ENCODE peak calls at places on chromosomes 3 and 15, in six cellular contexts. Y is transverse colon; Z is CD4-positive, alpha-beta T cell; Q is right cardiac atrium; M is substantia nigra; O is left ventricle myocardium inferior. K is an unnamed sample.

GRCh38 chr15:82129769-82130168 is 84.0 kb upstream of the MEX3B start:
- DNase-seq in Y (no peak), Z (no peak), Q (no peak), M (no peak), O (no peak), K (no peak)

GRCh38 chr3:30770387-30770786 is 124.1 kb downstream of the GADL1 start:
- DNase-seq in Y (peak; percentile 15), Z (no peak), Q (peak; percentile 22), M (no peak), O (no peak), K (peak; percentile 72)

GRCh38 chr3:110789315-110789714 is 282.3 kb upstream of the NECTIN3 start:
- DNase-seq in Y (no peak), Z (no peak), Q (no peak), M (no peak), O (no peak), K (no peak)

GRCh38 chr3:195450731-195451229 is 8.0 kb upstream of the ACAP2 start:
- DNase-seq in Y (no peak), Z (no peak), Q (no peak), M (no peak), O (no peak), K (peak; percentile 74)

GRCh38 chr15:65373163-65373651 is 4.6 kb downstream of the IGDCC3 start:
- DNase-seq in Y (no peak), Z (no peak), Q (no peak), M (no peak), O (no peak), K (no peak)

GRCh38 chr15:56794150-56794922 is 61.0 kb upstream of the ZNF280D start:
- DNase-seq in Y (no peak), Z (no peak), Q (no peak), M (no peak), O (no peak), K (no peak)

GRCh38 chr3:105527538-105527937 is 160.8 kb downstream of the ALCAM start:
- DNase-seq in Y (no peak), Z (no peak), Q (no peak), M (no peak), O (no peak), K (no peak)

GRCh38 chr3:114824014-114824413 is 323.1 kb downstream of the ZBTB20 start:
- DNase-seq in Y (no peak), Z (no peak), Q (no peak), M (no peak), O (no peak), K (no peak)

GRCh38 chr15:41892621-41893421 is 1.0 kb downstream of the SPTBN5 start:
- DNase-seq in Y (peak; percentile 70), Z (no peak), Q (peak; percentile 71), M (no peak), O (peak; percentile 84), K (no peak)

GRCh38 chr15:50940506-50940905 is 32.0 kb downstream of the AP4E1 start:
- DNase-seq in Y (no peak), Z (no peak), Q (no peak), M (no peak), O (no peak), K (no peak)

GRCh38 chr3:60716573-60716972 is 534.7 kb downstream of the FHIT start:
- DNase-seq in Y (no peak), Z (no peak), Q (no peak), M (no peak), O (no peak), K (no peak)

GRCh38 chr3:189748046-189748445 is 116.9 kb downstream of the TP63 start:
- DNase-seq in Y (no peak), Z (no peak), Q (no peak), M (no peak), O (no peak), K (no peak)

GRCh38 chr15:61157933-61158332 is 71.2 kb downstream of the RORA start:
- DNase-seq in Y (peak; percentile 31), Z (no peak), Q (peak; percentile 70), M (no peak), O (peak; percentile 70), K (peak; percentile 78)

GRCh38 chr3:145058483-145058882 is 1086.9 kb downstream of the DIPK2A start:
- DNase-seq in Y (no peak), Z (no peak), Q (no peak), M (no peak), O (no peak), K (no peak)

GRCh38 chr3:111863942-111864341 is 4.9 kb downstream of the PHLDB2 start:
- DNase-seq in Y (no peak), Z (no peak), Q (no peak), M (no peak), O (no peak), K (no peak)

GRCh38 chr3:111862974-111863373 is 3.9 kb downstream of the PHLDB2 start:
- DNase-seq in Y (no peak), Z (no peak), Q (no peak), M (no peak), O (no peak), K (no peak)

GRCh38 chr3:111861396-111861795 is 2.3 kb downstream of the PHLDB2 start:
- DNase-seq in Y (no peak), Z (no peak), Q (no peak), M (no peak), O (no peak), K (no peak)

GRCh38 chr3:111859974-111860859 is 1.2 kb downstream of the PHLDB2 start:
- DNase-seq in Y (peak; percentile 71), Z (peak; percentile 40), Q (peak; percentile 73), M (no peak), O (peak; percentile 76), K (peak; percentile 87)

GRCh38 chr3:111862415-111862814 is 3.4 kb downstream of the PHLDB2 start:
- DNase-seq in Y (no peak), Z (no peak), Q (no peak), M (no peak), O (no peak), K (no peak)
- H3K27ac ChIP-seq in Y (peak overlapping the region; percentile 88), Z (no peak overlapping the region), Q (peak overlapping the region; percentile 9), M (no peak overlapping the region), O (peak overlapping the region; percentile 94), K (peak overlapping the region; percentile 99)

GRCh38 chr3:98563661-98564281 is 29.6 kb downstream of the CPOX start:
- DNase-seq in Y (no peak), Z (no peak), Q (no peak), M (no peak), O (no peak), K (no peak)

GRCh38 chr3:98567646-98568280 is 25.6 kb downstream of the CPOX start:
- DNase-seq in Y (no peak), Z (no peak), Q (no peak), M (no peak), O (no peak), K (no peak)

GRCh38 chr3:98565843-98566242 is 27.6 kb downstream of the CPOX start:
- DNase-seq in Y (no peak), Z (no peak), Q (no peak), M (no peak), O (no peak), K (no peak)

GRCh38 chr3:98564282-98565005 is 29.0 kb downstream of the CPOX start:
- DNase-seq in Y (no peak), Z (no peak), Q (no peak), M (no peak), O (no peak), K (no peak)

GRCh38 chr3:98565237-98565643 is 28.2 kb downstream of the CPOX start:
- DNase-seq in Y (no peak), Z (no peak), Q (no peak), M (no peak), O (no peak), K (no peak)
- H3K27ac ChIP-seq in Y (peak overlapping the region; percentile 16), Z (peak overlapping the region; percentile 65), Q (no peak overlapping the region), M (no peak overlapping the region), O (no peak overlapping the region), K (no peak overlapping the region)

DNA sequence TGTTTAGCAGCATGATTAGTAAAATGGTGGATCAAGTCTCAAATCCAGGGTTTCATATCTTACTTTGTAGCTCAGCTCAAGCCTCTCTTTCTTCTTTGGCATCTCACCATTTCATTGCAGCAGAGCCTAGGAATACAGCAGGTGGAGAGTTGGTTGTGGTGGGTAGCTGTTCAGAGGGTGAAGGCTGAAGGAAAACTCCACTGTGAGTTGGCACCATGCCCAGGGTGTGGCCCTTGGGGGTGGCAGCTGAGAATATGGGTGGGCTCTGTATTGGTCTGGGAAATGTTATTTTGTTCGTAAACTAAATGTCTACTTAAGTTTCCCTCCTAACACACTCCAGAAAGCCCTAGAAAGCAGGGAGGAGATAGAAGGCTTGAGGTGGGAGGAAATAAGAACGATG is 1.7 kb upstream of the MAP1A start:
- DNase-seq in Y (no peak), Z (no peak), Q (no peak), M (no peak), O (no peak), K (no peak)
- H3K27ac ChIP-seq in Y (peak overlapping the region; percentile 87), Z (no peak overlapping the region), Q (peak overlapping the region; percentile 55), M (peak overlapping the region; percentile 90), O (peak overlapping the region; percentile 80), K (peak overlapping the region; percentile 80)

GRCh38 chr15:101187820-101188516 is 63.9 kb downstream of the CHSY1 start:
- DNase-seq in Y (no peak), Z (no peak), Q (peak; percentile 50), M (no peak), O (no peak), K (no peak)
- H3K27ac ChIP-seq in Y (peak overlapping the region; percentile 65), Z (no peak overlapping the region), Q (peak overlapping the region; percentile 98), M (no peak overlapping the region), O (peak overlapping the region; percentile 87), K (peak overlapping the region; percentile 69)

GRCh38 chr3:179562467-179563297 is at the start of gene ACTL6A:
- DNase-seq in Y (peak; percentile 100), Z (peak; percentile 97), Q (peak; percentile 100), M (peak; percentile 97), O (peak; percentile 100), K (peak; percentile 100)

GRCh38 chr3:179560791-179561190 is 1.9 kb upstream of the ACTL6A start:
- DNase-seq in Y (no peak), Z (no peak), Q (no peak), M (no peak), O (no peak), K (no peak)

GRCh38 chr3:179558742-179559364 is 3.9 kb upstream of the ACTL6A start:
- DNase-seq in Y (peak; percentile 50), Z (no peak), Q (peak; percentile 55), M (peak; percentile 6), O (peak; percentile 56), K (peak; percentile 55)

GRCh38 chr3:179565496-179565895 is 2.8 kb downstream of the ACTL6A start:
- DNase-seq in Y (no peak), Z (no peak), Q (no peak), M (no peak), O (no peak), K (no peak)

DNA sequence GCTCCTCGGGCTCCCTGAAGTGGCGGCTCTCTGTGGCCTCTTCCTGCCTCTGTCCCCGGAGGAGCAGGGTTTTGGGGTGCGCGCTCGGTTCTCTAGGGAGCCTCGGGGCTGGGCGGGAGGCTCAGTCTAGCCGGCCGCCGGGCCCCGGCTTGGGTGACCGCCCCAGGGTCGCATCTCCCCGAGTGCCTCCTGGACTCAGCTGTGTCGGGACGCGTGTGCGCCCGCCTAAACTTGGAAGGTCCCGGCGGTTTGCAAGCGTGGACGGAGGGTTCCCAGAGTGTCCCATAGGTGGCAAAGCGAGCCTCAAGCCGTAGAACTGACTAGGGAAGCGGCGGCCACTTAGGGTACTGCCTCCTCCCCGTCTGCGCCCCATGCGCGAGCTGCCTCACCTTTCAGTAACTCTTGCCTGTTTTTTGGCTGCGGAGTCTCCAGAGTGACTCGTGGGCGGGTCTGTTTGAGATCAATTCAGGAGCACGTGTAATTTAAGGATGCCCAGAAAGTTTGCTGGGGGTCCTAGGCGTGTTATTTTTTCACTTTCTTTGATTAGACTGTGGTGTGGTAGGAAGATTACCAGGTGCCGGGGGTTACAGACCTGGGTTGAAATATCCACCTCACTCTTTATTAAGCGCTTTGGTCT is 690 bp downstream of the ACTL6A start:
- DNase-seq in Y (peak; percentile 73), Z (peak; percentile 60), Q (peak; percentile 71), M (peak; percentile 23), O (peak; percentile 52), K (peak; percentile 63)
- H3K27ac ChIP-seq in Y (peak overlapping the region; percentile 95), Z (peak overlapping the region; percentile 38), Q (peak overlapping the region; percentile 59), M (peak overlapping the region; percentile 14), O (peak overlapping the region; percentile 93), K (peak overlapping the region; percentile 94)

K was measured in tibial artery.